ENCODE peak calls at places on chromosomes 4 and X, in seven cellular contexts. C is spleen, R is DND-41, P is adipocyte, B is thoracic aorta, F is lower leg skin, G is fibroblast of lung. O is an unnamed sample.
A peak's percentile ranks its signal among the peaks of the same experiment; 100 is the strongest.

GRCh38 chr4:124152130-124152529 is 560.4 kb downstream of the ANKRD50 start:
- DNase-seq in C (no peak), R (no peak), P (no peak), B (no peak), F (no peak), G (peak; percentile 92), O (peak; percentile 44)

GRCh38 chrX:21996872-21997271 is 35.3 kb upstream of the PHEX start:
- DNase-seq in C (no peak), R (no peak), P (peak; percentile 28), B (no peak), F (no peak), G (peak; percentile 46), O (peak; percentile 60)

GRCh38 chr4:182925298-182925738 is 8.1 kb upstream of the DCTD start:
- DNase-seq in C (peak; percentile 91), R (peak; percentile 34), P (peak; percentile 72), B (no peak), F (no peak), G (peak; percentile 82), O (peak; percentile 63)

GRCh38 chr4:48970471-48970921 is 15.6 kb upstream of the CWH43 start:
- DNase-seq in C (no peak), R (no peak), P (no peak), B (no peak), F (no peak), G (peak; percentile 89), O (peak; percentile 91)

GRCh38 chr4:102449751-102450352 is 51.3 kb upstream of the NFKB1 start:
- DNase-seq in C (no peak), R (peak; percentile 68), P (peak; percentile 84), B (no peak), F (no peak), G (peak; percentile 50), O (peak; percentile 61)

GRCh38 chr4:44869222-44869882 is 143.0 kb upstream of the GNPDA2 start:
- DNase-seq in C (no peak), R (no peak), P (no peak), B (no peak), F (no peak), G (no peak), O (no peak)

GRCh38 chrX:11427082-11428033 is 134.1 kb downstream of the AMELX start:
- DNase-seq in C (peak; percentile 78), R (no peak), P (peak; percentile 59), B (no peak), F (peak; percentile 92), G (no peak), O (no peak)

GRCh38 chr4:128862608-128863313 is 53.3 kb downstream of the JADE1 start:
- DNase-seq in C (peak; percentile 74), R (no peak), P (no peak), B (no peak), F (no peak), G (no peak), O (no peak)

GRCh38 chrX:87732133-87732532 is 214.5 kb downstream of the KLHL4 start:
- DNase-seq in C (no peak), R (no peak), P (no peak), B (no peak), F (no peak), G (no peak), O (no peak)

GRCh38 chrX:106481341-106481740 is 130.4 kb upstream of the RADX start:
- DNase-seq in C (no peak), R (peak; percentile 4), P (peak; percentile 80), B (no peak), F (no peak), G (peak; percentile 28), O (peak; percentile 40)

GRCh38 chr4:52870225-52870624 is 8.1 kb downstream of the RASL11B start:
- DNase-seq in C (no peak), R (no peak), P (no peak), B (no peak), F (no peak), G (no peak), O (no peak)

GRCh38 chr4:186265683-186266648 is at the start of gene F11:
- DNase-seq in C (no peak), R (no peak), P (no peak), B (no peak), F (no peak), G (no peak), O (no peak)

GRCh38 chr4:186271279-186271678 is 5.3 kb downstream of the F11 start:
- DNase-seq in C (no peak), R (no peak), P (no peak), B (no peak), F (no peak), G (no peak), O (no peak)

GRCh38 chr4:186272699-186273370 is 6.8 kb downstream of the F11 start:
- DNase-seq in C (no peak), R (no peak), P (no peak), B (no peak), F (no peak), G (no peak), O (no peak)

GRCh38 chr4:186264660-186265059 is 1.3 kb upstream of the F11 start:
- DNase-seq in C (no peak), R (no peak), P (no peak), B (no peak), F (no peak), G (no peak), O (no peak)

GRCh38 chr4:186266699-186267467 is 894 bp downstream of the F11 start:
- DNase-seq in C (no peak), R (no peak), P (peak; percentile 27), B (no peak), F (no peak), G (peak; percentile 13), O (peak; percentile 35)
- H3K4me3 ChIP-seq in C (no peak overlapping the region), R (no peak overlapping the region), P (peak overlapping the region; percentile 18), B (no peak overlapping the region), F (no peak overlapping the region), G (no peak overlapping the region), O (no peak overlapping the region)

DNA sequence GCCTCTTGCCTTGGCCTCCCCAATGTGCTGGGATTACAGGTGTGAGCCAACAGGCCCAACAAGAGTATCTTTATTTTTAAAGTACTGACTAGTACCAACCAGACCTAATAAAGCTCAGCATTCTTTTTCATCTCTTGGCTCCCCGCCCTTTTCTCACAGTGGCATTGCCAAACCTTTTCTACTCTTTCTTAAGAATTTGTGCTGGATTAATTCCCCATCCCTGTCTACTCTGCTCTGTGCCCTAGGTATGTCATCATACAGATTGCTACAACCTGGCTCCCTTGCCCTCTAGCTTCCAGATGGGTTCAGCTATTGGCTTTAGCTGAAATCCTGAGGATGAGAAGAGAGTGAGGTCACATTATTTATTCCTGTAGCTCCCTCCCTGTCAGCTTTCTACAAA is 34.9 kb upstream of the CCNI start:
- DNase-seq in C (no peak), R (no peak), P (no peak), B (no peak), F (no peak), G (no peak), O (peak; percentile 35)
- H3K4me3 ChIP-seq in C (no peak overlapping the region), R (no peak overlapping the region), P (no peak overlapping the region), B (no peak overlapping the region), F (no peak overlapping the region), G (no peak overlapping the region), O (no peak overlapping the region)

DNA sequence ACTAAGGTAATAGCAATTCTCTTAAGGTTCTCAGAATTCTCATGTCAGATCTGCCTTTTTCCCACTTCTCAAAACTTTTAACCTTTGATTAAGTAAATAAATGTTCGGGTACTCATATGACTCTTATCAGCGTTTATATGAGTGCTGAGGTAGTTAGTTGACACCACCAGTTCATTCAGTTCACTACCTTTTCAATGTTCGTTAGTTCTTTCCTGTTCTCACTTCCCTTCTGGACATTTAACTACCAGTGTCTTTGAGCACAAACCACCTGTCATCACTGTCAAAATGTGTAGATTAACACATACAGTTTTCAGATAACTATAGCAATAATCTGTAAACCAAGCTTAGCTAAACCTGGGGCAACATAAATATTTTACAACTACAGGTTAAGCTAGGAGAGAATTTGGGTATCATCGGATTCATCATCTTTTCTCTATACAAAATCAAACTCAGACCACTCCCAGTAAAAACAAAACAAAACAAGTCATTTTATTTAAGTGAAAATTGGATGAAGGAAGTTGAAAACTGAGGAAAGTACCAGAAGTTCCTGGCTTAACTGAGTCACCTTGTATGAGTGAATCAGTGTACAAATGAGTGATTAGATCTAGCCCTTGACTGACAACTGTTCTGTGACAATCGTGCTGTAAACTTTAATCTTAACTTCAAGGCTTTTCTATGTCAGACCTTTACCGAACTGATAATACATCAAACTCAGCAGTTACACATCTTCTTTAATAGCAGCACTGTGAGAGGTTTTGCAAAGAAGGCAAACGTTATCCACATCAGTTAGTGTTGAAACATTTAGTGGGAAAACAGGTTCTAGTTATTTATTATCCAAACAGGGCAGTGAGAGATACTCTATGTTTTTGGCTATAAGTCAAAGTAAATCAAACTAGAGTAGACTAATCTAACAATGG is 41.9 kb downstream of the ARHGEF38 start:
- DNase-seq in C (no peak), R (no peak), P (no peak), B (no peak), F (no peak), G (no peak), O (no peak)
- H3K4me3 ChIP-seq in C (no peak overlapping the region), R (no peak overlapping the region), P (no peak overlapping the region), B (no peak overlapping the region), F (no peak overlapping the region), G (no peak overlapping the region), O (no peak overlapping the region)

DNA sequence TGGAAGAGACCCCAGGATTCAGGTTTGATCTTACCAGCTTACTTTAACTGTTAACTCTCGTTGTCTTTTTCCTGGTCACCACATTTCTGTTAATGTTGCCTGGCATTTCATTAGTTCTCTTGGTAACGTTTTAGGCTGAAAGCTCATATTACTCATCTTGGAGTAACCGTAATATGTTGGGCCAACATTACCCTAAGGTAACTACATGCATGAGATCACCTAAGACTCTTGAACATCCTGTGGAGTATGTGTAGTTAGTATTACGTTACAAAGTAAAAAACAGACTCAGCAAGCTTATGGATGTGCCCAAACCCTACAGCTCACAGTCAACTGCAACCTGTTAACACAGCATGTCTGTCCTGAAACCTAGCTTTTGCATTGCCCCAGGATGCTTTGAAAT is 203.3 kb upstream of the HS3ST1 start:
- DNase-seq in C (no peak), R (no peak), P (no peak), B (no peak), F (no peak), G (no peak), O (no peak)
- H3K4me3 ChIP-seq in C (no peak overlapping the region), R (no peak overlapping the region), P (no peak overlapping the region), B (no peak overlapping the region), F (no peak overlapping the region), G (no peak overlapping the region), O (no peak overlapping the region)

DNA sequence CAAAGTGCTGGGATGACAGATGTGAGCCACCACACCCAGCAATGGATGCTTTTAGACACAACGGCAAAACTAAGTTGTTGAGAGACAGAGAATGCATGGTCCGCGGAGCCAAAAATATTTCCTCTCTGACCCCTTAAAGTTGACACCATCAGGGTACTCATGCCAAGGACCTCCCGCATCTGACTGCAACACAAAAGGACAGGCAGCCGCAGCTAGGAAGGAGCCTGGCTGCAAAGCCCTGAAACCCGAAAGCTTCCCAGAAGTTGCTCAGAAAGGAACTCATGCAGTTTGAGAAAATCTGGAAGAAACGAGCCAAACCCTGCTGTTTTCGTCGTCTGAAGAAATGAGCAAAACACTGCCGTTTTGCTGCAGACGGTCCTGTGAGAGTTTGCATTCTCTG is 16.5 kb downstream of the DHRSX start:
- DNase-seq in C (peak; percentile 35), R (no peak), P (no peak), B (no peak), F (no peak), G (no peak), O (peak; percentile 31)
- H3K4me3 ChIP-seq in C (no peak overlapping the region), R (no peak overlapping the region), P (peak overlapping the region; percentile 77), B (peak overlapping the region; percentile 72), F (no peak overlapping the region), G (peak overlapping the region; percentile 43), O (peak overlapping the region; percentile 51)

GRCh38 chrX:3290561-3290960 is 55.9 kb downstream of the MXRA5 start:
- DNase-seq in C (no peak), R (no peak), P (peak; percentile 14), B (no peak), F (no peak), G (peak; percentile 49), O (no peak)

GRCh38 chrX:3280706-3281105 is 65.7 kb downstream of the MXRA5 start:
- DNase-seq in C (no peak), R (no peak), P (no peak), B (no peak), F (no peak), G (peak; percentile 58), O (no peak)

GRCh38 chrX:3286196-3286920 is 60.1 kb downstream of the MXRA5 start:
- DNase-seq in C (no peak), R (no peak), P (peak; percentile 82), B (no peak), F (no peak), G (peak; percentile 90), O (peak; percentile 82)
- H3K4me3 ChIP-seq in C (no peak overlapping the region), R (no peak overlapping the region), P (peak overlapping the region; percentile 67), B (peak overlapping the region; percentile 27), F (no peak overlapping the region), G (no peak overlapping the region), O (peak overlapping the region; percentile 17)

O was measured in AG10803.